ENCODE peak calls at places on chromosomes 3 and 15, in five cellular contexts. I is activated CD4-positive, CD25-positive, alpha-beta regulatory T cell; E is H4; O is KBM-7; X is activated CD4-positive, alpha-beta T cell treated with anti-CD3 and anti-CD28 coated beads, Interleukin-2, amount 10 ng/mL, durations not matched to agents 7 days and 5 days. L is an unnamed sample.

GRCh38 chr3:62131620-62132019 is 241.7 kb downstream of the FEZF2 start:
- DNase-seq in X (no peak), O (peak), I (no peak), E (no peak), L (peak)

GRCh38 chr3:195003893-195004289 is 267.1 kb downstream of the XXYLT1 start:
- DNase-seq in O (no peak), E (no peak), I (no peak), X (no peak), L (no peak)

GRCh38 chr3:122993573-122993972 is 34.0 kb downstream of the SEMA5B start:
- DNase-seq in I (no peak), X (no peak), E (no peak), O (no peak), L (no peak)

GRCh38 chr15:52427804-52428203 is 100.9 kb downstream of the MYO5A start:
- DNase-seq in E (no peak), I (no peak), O (peak), X (no peak), L (peak)

GRCh38 chr15:48493084-48493762 is 152.3 kb downstream of the FBN1 start:
- DNase-seq in I (no peak), E (peak), X (no peak), O (no peak), L (peak)

GRCh38 chr3:11155341-11156025 is 1.2 kb downstream of the HRH1 start:
- DNase-seq in E (peak), O (peak), I (no peak), X (peak), L (peak)

GRCh38 chr3:129984124-129984523 is 9.6 kb downstream of the TRH start:
- DNase-seq in O (no peak), X (no peak), E (no peak), I (no peak), L (no peak)

GRCh38 chr15:89495638-89496145 is 691 bp downstream of the RHCG start:
- DNase-seq in I (no peak), O (peak), E (no peak), X (no peak), L (no peak)

GRCh38 chr15:33454346-33454745 is 143.6 kb downstream of the RYR3 start:
- DNase-seq in O (no peak), I (no peak), E (no peak), X (no peak), L (no peak)

GRCh38 chr3:190319660-190320059 is 2.6 kb downstream of the CLDN1 start:
- DNase-seq in O (no peak), I (no peak), E (no peak), X (no peak), L (peak)

L was measured in IMR-90.